ENCODE peak calls at places on chromosome 3, in four cellular contexts. E is IMR-90; Q is GDM1; B is CD8-positive, alpha-beta memory T cell. J is an unnamed sample.

GRCh38 chr3:11678735-11679134 is 35.0 kb upstream of the VGLL4 start:
- DNase-seq in B (no peak), E (peak), Q (no peak), J (peak)

GRCh38 chr3:165206454-165207266 is 10.5 kb upstream of the SLITRK3 start:
- DNase-seq in E (peak), Q (peak), B (no peak), J (peak)

GRCh38 chr3:136380530-136380929 is 130.4 kb downstream of the PCCB start:
- DNase-seq in B (no peak), Q (no peak), E (peak), J (peak)

GRCh38 chr3:73292241-73292640 is 230.8 kb downstream of the EBLN2 start:
- DNase-seq in Q (no peak), E (no peak), B (no peak), J (no peak)

GRCh38 chr3:64176461-64176996 is 48.7 kb downstream of the PRICKLE2 start:
- DNase-seq in B (no peak), Q (no peak), E (peak), J (no peak)

GRCh38 chr3:122305818-122306621 is 19.0 kb upstream of the CSTA start:
- DNase-seq in E (no peak), B (no peak), Q (no peak), J (no peak)

GRCh38 chr3:124248471-124249028 is 256.6 kb upstream of the ROPN1 start:
- DNase-seq in B (no peak), E (peak), Q (no peak), J (peak)

GRCh38 chr3:20652249-20652648 is 466.2 kb upstream of the SGO1 start:
- DNase-seq in B (no peak), Q (no peak), E (no peak), J (no peak)

GRCh38 chr3:99651561-99651960 is 13.2 kb downstream of the COL8A1 start:
- DNase-seq in Q (no peak), B (no peak), E (peak), J (peak)

J was measured in A172.